ENCODE peak calls at places on chromosomes 12 and 14, in four cellular contexts. L is esophagus squamous epithelium, X is GM19239, D is AG10803. V is an unnamed sample.

GRCh38 chr14:100532916-100533630 is 54.1 kb downstream of the BEGAIN start:
- DNase-seq in L (no peak), D (peak), X (no peak), V (no peak)

GRCh38 chr12:132026796-132027500 is 77.2 kb downstream of the EP400 start:
- DNase-seq in D (no peak), L (no peak), X (no peak), V (no peak)

GRCh38 chr14:30431552-30431951 is 127.4 kb upstream of the G2E3 start:
- DNase-seq in X (no peak), L (no peak), D (no peak), V (no peak)

GRCh38 chr12:131096681-131097181 is 143.0 kb downstream of the ADGRD1 start:
- DNase-seq in L (no peak), X (no peak), D (no peak), V (no peak)

GRCh38 chr14:102323102-102323501 is 3.6 kb downstream of the ZNF839 start:
- DNase-seq in D (peak), X (no peak), L (no peak), V (peak)

GRCh38 chr12:55929306-55929791 is 1.6 kb upstream of the DGKA start:
- DNase-seq in D (no peak), X (peak), L (no peak), V (no peak)

GRCh38 chr14:63045612-63046320 is 508 bp upstream of the KCNH5 start:
- DNase-seq in D (peak), L (no peak), X (no peak), V (no peak)

GRCh38 chr14:83071888-83072501 is 1538.3 kb upstream of the SEL1L start:
- DNase-seq in X (no peak), D (no peak), L (no peak), V (peak)

GRCh38 chr14:36513451-36514277 is 6.4 kb downstream of the NKX2-1 start:
- DNase-seq in D (no peak), L (no peak), X (peak), V (no peak)

GRCh38 chr12:64385468-64385867 is 5.1 kb downstream of the C12orf56 start:
- DNase-seq in X (no peak), D (no peak), L (no peak), V (peak)

GRCh38 chr12:12896261-12896660 is 4.9 kb downstream of the GPRC5A start:
- DNase-seq in D (peak), X (no peak), L (no peak), V (no peak)

GRCh38 chr14:92353447-92353846 is 30.5 kb downstream of the SLC24A4 start:
- DNase-seq in D (no peak), L (no peak), X (no peak), V (no peak)

GRCh38 chr14:100589071-100589759 is 2.0 kb upstream of the BEGAIN start:
- DNase-seq in D (no peak), L (no peak), X (no peak), V (no peak)

GRCh38 chr14:104979758-104980591 is 1.8 kb upstream of the AHNAK2 start:
- DNase-seq in L (no peak), X (no peak), D (no peak), V (no peak)

GRCh38 chr12:20434993-20435392 is 66.7 kb downstream of the PDE3A start:
- DNase-seq in L (no peak), X (no peak), D (no peak), V (no peak)

GRCh38 chr12:106866426-106867080 is 89.2 kb upstream of the TMEM263 start:
- DNase-seq in L (no peak), X (no peak), D (peak), V (no peak)

GRCh38 chr12:39161686-39162085 is 256.3 kb upstream of the CPNE8 start:
- DNase-seq in X (no peak), D (no peak), L (no peak), V (no peak)

GRCh38 chr14:105282098-105282725 is 18.6 kb downstream of the BRF1 start:
- DNase-seq in L (no peak), D (no peak), X (no peak), V (no peak)

GRCh38 chr14:21039059-21039422 is 3.1 kb upstream of the RNASE7 start:
- DNase-seq in L (no peak), D (peak), X (no peak), V (no peak)

GRCh38 chr14:105299654-105300541 is 903 bp downstream of the BRF1 start:
- DNase-seq in X (no peak), L (no peak), D (no peak), V (no peak)

GRCh38 chr12:3087758-3088157 is 10.6 kb downstream of the TSPAN9 start:
- DNase-seq in X (no peak), L (no peak), D (no peak), V (no peak)

GRCh38 chr14:103031956-103032355 is 25.4 kb downstream of the CDC42BPB start:
- DNase-seq in L (no peak), D (peak), X (no peak), V (no peak)

GRCh38 chr14:24817638-24818053 is 183.7 kb upstream of the GZMB start:
- DNase-seq in X (no peak), L (no peak), D (peak), V (no peak)

GRCh38 chr12:39798429-39798828 is 178.8 kb upstream of the ABCD2 start:
- DNase-seq in D (no peak), X (no peak), L (no peak), V (no peak)

GRCh38 chr12:54005531-54005852 is 3.3 kb upstream of the HOXC8 start:
- DNase-seq in X (no peak), L (no peak), D (no peak), V (no peak)

GRCh38 chr12:512933-513332 is 53.2 kb downstream of the B4GALNT3 start:
- DNase-seq in X (no peak), D (no peak), L (no peak), V (no peak)

GRCh38 chr12:124125472-124125871 is 152.5 kb downstream of the ZNF664 start:
- DNase-seq in X (peak), L (no peak), D (no peak), V (no peak)

GRCh38 chr14:30129795-30130194 is 202.1 kb upstream of the PRKD1 start:
- DNase-seq in D (peak), X (no peak), L (no peak), V (no peak)

V was measured in HS-5.